ENCODE peak calls at places on chromosome 13, in four cellular contexts. G is lower lobe of right lung, X is IMR-90, C is HepG2. R is an unnamed sample.

GRCh38 chr13:24261566-24261965 is 47.8 kb upstream of the C1QTNF9 start:
- ATAC-seq in X (no peak), C (no peak), G (no peak), R (no peak)

GRCh38 chr13:94558721-94559120 is 37.2 kb downstream of the TGDS start:
- ATAC-seq in C (no peak), G (no peak), X (no peak), R (no peak)

GRCh38 chr13:98525852-98526512 is 50.9 kb downstream of the STK24 start:
- ATAC-seq in C (no peak), G (no peak), X (no peak), R (no peak)

GRCh38 chr13:101523732-101524131 is 71.3 kb downstream of the ITGBL1 start:
- ATAC-seq in X (peak; percentile 51), C (no peak), G (no peak), R (peak; percentile 79)

GRCh38 chr13:84648069-84648640 is 765.9 kb upstream of the SLITRK1 start:
- ATAC-seq in C (no peak), G (no peak), X (no peak), R (no peak)

GRCh38 chr13:32124743-32125142 is 93.2 kb downstream of the FRY start:
- ATAC-seq in G (peak; percentile 51), C (no peak), X (no peak), R (no peak)

GRCh38 chr13:111665691-111666095 is 345.3 kb downstream of the TEX29 start:
- ATAC-seq in G (no peak), X (no peak), C (no peak), R (no peak)

GRCh38 chr13:30872685-30873443 is 33.2 kb upstream of the MEDAG start:
- ATAC-seq in G (no peak), C (no peak), X (no peak), R (no peak)

GRCh38 chr13:38309397-38309796 is 40.3 kb upstream of the UFM1 start:
- ATAC-seq in X (no peak), C (no peak), G (no peak), R (no peak)

DNA sequence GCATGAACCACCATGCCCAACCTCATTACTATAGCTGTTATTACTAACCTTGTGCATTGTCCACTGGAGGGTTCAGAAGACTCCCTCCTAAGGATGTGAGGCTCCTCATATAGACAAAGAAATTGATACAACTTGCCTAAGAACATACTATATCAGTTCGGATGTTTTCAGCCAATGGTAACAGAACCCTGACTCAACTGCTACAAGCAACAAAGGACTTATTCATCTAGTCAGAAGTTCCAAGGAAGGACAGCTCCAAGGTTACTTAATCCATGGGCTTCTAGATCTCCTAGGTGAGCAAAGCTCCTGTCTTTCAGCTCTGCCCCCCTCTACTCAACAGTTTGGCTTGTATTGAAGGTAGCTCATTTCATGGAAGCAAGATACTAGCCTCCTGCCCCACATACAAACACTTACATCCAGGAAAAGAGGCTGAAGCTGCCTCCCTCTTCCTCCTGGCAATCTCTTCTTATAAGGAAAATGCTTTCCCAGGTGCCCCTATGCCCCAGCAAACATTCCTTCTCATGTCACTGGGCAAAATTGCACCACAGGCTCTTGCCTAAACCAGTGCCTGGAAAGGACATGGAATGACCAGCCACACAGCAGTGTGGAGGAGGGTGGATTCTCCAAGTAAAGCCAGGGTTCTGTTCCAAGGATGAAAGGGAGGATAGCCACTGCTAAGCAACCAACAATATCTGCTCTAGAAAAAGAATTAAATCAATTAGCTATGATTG is 497.9 kb downstream of the FOXO1 start:
- ATAC-seq in C (no peak), X (no peak), G (no peak), R (no peak)
- H3K27ac ChIP-seq in C (no peak overlapping the region), X (no peak overlapping the region), G (no peak overlapping the region), R (no peak overlapping the region)

GRCh38 chr13:113176822-113177221 is 18.4 kb downstream of the PROZ start:
- ATAC-seq in X (no peak), C (no peak), G (no peak), R (no peak)
- H3K4me3 ChIP-seq in X (no peak overlapping the region), C (no peak overlapping the region), G (no peak overlapping the region), R (no peak overlapping the region)

GRCh38 chr13:75770164-75771145 is 134.3 kb downstream of the LMO7 start:
- ATAC-seq in G (peak; percentile 29), X (peak; percentile 52), C (peak; percentile 38), R (peak; percentile 46)
- H3K27ac ChIP-seq in G (peak overlapping the region; percentile 40), X (peak overlapping the region; percentile 99), C (no peak overlapping the region), R (no peak overlapping the region)

GRCh38 chr13:41139296-41139966 is 6.8 kb upstream of the KBTBD6 start:
- ATAC-seq in X (peak; percentile 73), G (no peak), C (no peak), R (no peak)
- H3K4me3 ChIP-seq in X (peak overlapping the region; percentile 40), G (no peak overlapping the region), C (no peak overlapping the region), R (no peak overlapping the region)

DNA sequence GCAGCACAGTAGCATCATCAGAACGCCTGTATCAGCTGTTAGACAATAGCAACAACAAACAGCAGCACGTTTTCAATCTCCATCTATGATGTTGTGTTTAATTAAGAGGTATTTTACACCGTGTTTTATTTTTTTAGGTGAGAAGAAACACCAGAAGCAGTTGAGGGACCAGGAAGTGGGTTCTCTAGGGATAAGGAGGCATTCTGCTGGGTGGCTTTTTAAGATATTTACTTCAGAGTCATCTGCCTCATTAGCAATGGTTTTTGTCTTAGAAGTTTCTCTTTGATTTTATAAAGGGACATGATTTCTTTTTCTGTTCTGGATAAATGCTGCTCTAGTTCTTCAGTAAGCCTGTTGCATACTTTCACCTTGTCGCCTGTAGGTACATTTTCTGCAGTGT is 8.2 kb downstream of the CKAP2 start:
- ATAC-seq in C (no peak), G (no peak), X (no peak), R (no peak)
- H3K27ac ChIP-seq in C (no peak overlapping the region), G (no peak overlapping the region), X (no peak overlapping the region), R (no peak overlapping the region)